ENCODE peak calls at places on chromosomes 1 and 21, in eight cellular contexts. One of them, this sample, is unnamed.

GRCh38 chr1:181100015-181100905 is 11.8 kb downstream of the IER5 start:
- DNase-seq in GM12892: no peak
- DNase-seq in smooth muscle cell of the brain vasculature: no peak
- DNase-seq in fibroblast of villous mesenchyme: no peak
- DNase-seq in head of caudate nucleus: no peak
- DNase-seq in OCI-M1: peak; percentile 35
- DNase-seq in AG08395: no peak
- DNase-seq in NCI-H510A treated with DMSO at 0.1 percent for 48 hours: no peak
- DNase-seq in this sample: no peak

GRCh38 chr1:85061711-85062424 is 13.6 kb upstream of the MCOLN3 start:
- DNase-seq in GM12892: peak; percentile 63
- DNase-seq in smooth muscle cell of the brain vasculature: peak; percentile 97
- DNase-seq in fibroblast of villous mesenchyme: peak; percentile 98
- DNase-seq in head of caudate nucleus: peak; percentile 80
- DNase-seq in OCI-M1: peak; percentile 89
- DNase-seq in AG08395: peak; percentile 100
- DNase-seq in NCI-H510A treated with DMSO at 0.1 percent for 48 hours: peak; percentile 100
- DNase-seq in this sample: peak; percentile 96

GRCh38 chr1:112465122-112465521 is 43.6 kb upstream of the WNT2B start:
- DNase-seq in GM12892: no peak
- DNase-seq in smooth muscle cell of the brain vasculature: peak; percentile 7
- DNase-seq in fibroblast of villous mesenchyme: no peak
- DNase-seq in head of caudate nucleus: peak; percentile 33
- DNase-seq in OCI-M1: no peak
- DNase-seq in AG08395: peak; percentile 29
- DNase-seq in NCI-H510A treated with DMSO at 0.1 percent for 48 hours: no peak
- DNase-seq in this sample: peak; percentile 24

GRCh38 chr1:234851450-234852438 is 241.8 kb upstream of the IRF2BP2 start:
- DNase-seq in GM12892: no peak
- DNase-seq in smooth muscle cell of the brain vasculature: no peak
- DNase-seq in fibroblast of villous mesenchyme: no peak
- DNase-seq in head of caudate nucleus: no peak
- DNase-seq in OCI-M1: peak; percentile 92
- DNase-seq in AG08395: peak; percentile 15
- DNase-seq in NCI-H510A treated with DMSO at 0.1 percent for 48 hours: no peak
- DNase-seq in this sample: peak; percentile 45

GRCh38 chr1:42041031-42041430 is 112.2 kb upstream of the GUCA2B start:
- DNase-seq in GM12892: no peak
- DNase-seq in smooth muscle cell of the brain vasculature: no peak
- DNase-seq in fibroblast of villous mesenchyme: no peak
- DNase-seq in head of caudate nucleus: no peak
- DNase-seq in OCI-M1: no peak
- DNase-seq in AG08395: no peak
- DNase-seq in NCI-H510A treated with DMSO at 0.1 percent for 48 hours: no peak
- DNase-seq in this sample: no peak

GRCh38 chr21:36055551-36055950 is 4.8 kb downstream of the SETD4 start:
- DNase-seq in GM12892: no peak
- DNase-seq in smooth muscle cell of the brain vasculature: no peak
- DNase-seq in fibroblast of villous mesenchyme: no peak
- DNase-seq in head of caudate nucleus: no peak
- DNase-seq in OCI-M1: no peak
- DNase-seq in AG08395: no peak
- DNase-seq in NCI-H510A treated with DMSO at 0.1 percent for 48 hours: no peak
- DNase-seq in this sample: peak; percentile 15

GRCh38 chr1:9438431-9439073 is 100.7 kb upstream of the SLC25A33 start:
- DNase-seq in GM12892: no peak
- DNase-seq in smooth muscle cell of the brain vasculature: no peak
- DNase-seq in fibroblast of villous mesenchyme: peak; percentile 95
- DNase-seq in head of caudate nucleus: peak; percentile 86
- DNase-seq in OCI-M1: no peak
- DNase-seq in AG08395: peak; percentile 28
- DNase-seq in NCI-H510A treated with DMSO at 0.1 percent for 48 hours: peak; percentile 96
- DNase-seq in this sample: no peak

GRCh38 chr1:183931646-183932271 is 105.8 kb downstream of the COLGALT2 start:
- DNase-seq in GM12892: no peak
- DNase-seq in smooth muscle cell of the brain vasculature: no peak
- DNase-seq in fibroblast of villous mesenchyme: no peak
- DNase-seq in head of caudate nucleus: no peak
- DNase-seq in OCI-M1: no peak
- DNase-seq in AG08395: no peak
- DNase-seq in NCI-H510A treated with DMSO at 0.1 percent for 48 hours: no peak
- DNase-seq in this sample: no peak

GRCh38 chr1:40684669-40685068 is 6.8 kb upstream of the NFYC start:
- DNase-seq in GM12892: no peak
- DNase-seq in smooth muscle cell of the brain vasculature: no peak
- DNase-seq in fibroblast of villous mesenchyme: no peak
- DNase-seq in head of caudate nucleus: no peak
- DNase-seq in OCI-M1: no peak
- DNase-seq in AG08395: no peak
- DNase-seq in NCI-H510A treated with DMSO at 0.1 percent for 48 hours: no peak
- DNase-seq in this sample: no peak

GRCh38 chr1:20448626-20449215 is 37.3 kb downstream of the CAMK2N1 start:
- DNase-seq in GM12892: no peak
- DNase-seq in smooth muscle cell of the brain vasculature: no peak
- DNase-seq in fibroblast of villous mesenchyme: no peak
- DNase-seq in head of caudate nucleus: peak; percentile 84
- DNase-seq in OCI-M1: no peak
- DNase-seq in AG08395: no peak
- DNase-seq in NCI-H510A treated with DMSO at 0.1 percent for 48 hours: no peak
- DNase-seq in this sample: no peak

GRCh38 chr1:57489342-57490036 is 65.6 kb upstream of the DAB1 start:
- DNase-seq in GM12892: no peak
- DNase-seq in smooth muscle cell of the brain vasculature: no peak
- DNase-seq in fibroblast of villous mesenchyme: peak; percentile 72
- DNase-seq in head of caudate nucleus: no peak
- DNase-seq in OCI-M1: no peak
- DNase-seq in AG08395: peak; percentile 57
- DNase-seq in NCI-H510A treated with DMSO at 0.1 percent for 48 hours: no peak
- DNase-seq in this sample: no peak

GRCh38 chr1:209886219-209886536 is 51.8 kb upstream of the SYT14 start:
- DNase-seq in GM12892: no peak
- DNase-seq in smooth muscle cell of the brain vasculature: no peak
- DNase-seq in fibroblast of villous mesenchyme: no peak
- DNase-seq in head of caudate nucleus: no peak
- DNase-seq in OCI-M1: no peak
- DNase-seq in AG08395: no peak
- DNase-seq in NCI-H510A treated with DMSO at 0.1 percent for 48 hours: no peak
- DNase-seq in this sample: no peak

GRCh38 chr21:14120091-14120734 is 90.5 kb downstream of the LIPI start:
- DNase-seq in GM12892: no peak
- DNase-seq in smooth muscle cell of the brain vasculature: no peak
- DNase-seq in fibroblast of villous mesenchyme: peak; percentile 2
- DNase-seq in head of caudate nucleus: peak; percentile 45
- DNase-seq in OCI-M1: peak; percentile 29
- DNase-seq in AG08395: peak; percentile 6
- DNase-seq in NCI-H510A treated with DMSO at 0.1 percent for 48 hours: peak; percentile 30
- DNase-seq in this sample: no peak

GRCh38 chr1:153928776-153929432 is 6.1 kb upstream of the GATAD2B start:
- DNase-seq in GM12892: no peak
- DNase-seq in smooth muscle cell of the brain vasculature: no peak
- DNase-seq in fibroblast of villous mesenchyme: peak; percentile 39
- DNase-seq in head of caudate nucleus: peak; percentile 84
- DNase-seq in OCI-M1: no peak
- DNase-seq in AG08395: no peak
- DNase-seq in NCI-H510A treated with DMSO at 0.1 percent for 48 hours: no peak
- DNase-seq in this sample: no peak

GRCh38 chr1:94011709-94012590 is 102.7 kb upstream of the GCLM start:
- DNase-seq in GM12892: no peak
- DNase-seq in smooth muscle cell of the brain vasculature: no peak
- DNase-seq in fibroblast of villous mesenchyme: no peak
- DNase-seq in head of caudate nucleus: no peak
- DNase-seq in OCI-M1: no peak
- DNase-seq in AG08395: no peak
- DNase-seq in NCI-H510A treated with DMSO at 0.1 percent for 48 hours: no peak
- DNase-seq in this sample: no peak

GRCh38 chr1:224273651-224274050 is 56.3 kb downstream of the NVL start:
- DNase-seq in GM12892: no peak
- DNase-seq in smooth muscle cell of the brain vasculature: no peak
- DNase-seq in fibroblast of villous mesenchyme: peak; percentile 76
- DNase-seq in head of caudate nucleus: no peak
- DNase-seq in OCI-M1: no peak
- DNase-seq in AG08395: peak; percentile 7
- DNase-seq in NCI-H510A treated with DMSO at 0.1 percent for 48 hours: no peak
- DNase-seq in this sample: no peak

GRCh38 chr1:18962121-18962721 is 5.7 kb upstream of the IFFO2 start:
- DNase-seq in GM12892: no peak
- DNase-seq in smooth muscle cell of the brain vasculature: no peak
- DNase-seq in fibroblast of villous mesenchyme: no peak
- DNase-seq in head of caudate nucleus: no peak
- DNase-seq in OCI-M1: no peak
- DNase-seq in AG08395: peak; percentile 79
- DNase-seq in NCI-H510A treated with DMSO at 0.1 percent for 48 hours: no peak
- DNase-seq in this sample: no peak

GRCh38 chr1:43464840-43465693 is 11.3 kb upstream of the HYI start:
- DNase-seq in GM12892: no peak
- DNase-seq in smooth muscle cell of the brain vasculature: no peak
- DNase-seq in fibroblast of villous mesenchyme: no peak
- DNase-seq in head of caudate nucleus: no peak
- DNase-seq in OCI-M1: no peak
- DNase-seq in AG08395: peak; percentile 1
- DNase-seq in NCI-H510A treated with DMSO at 0.1 percent for 48 hours: no peak
- DNase-seq in this sample: no peak

GRCh38 chr1:158527190-158527815 is 26.9 kb downstream of the OR6Y1 start:
- DNase-seq in GM12892: no peak
- DNase-seq in smooth muscle cell of the brain vasculature: no peak
- DNase-seq in fibroblast of villous mesenchyme: peak; percentile 63
- DNase-seq in head of caudate nucleus: no peak
- DNase-seq in OCI-M1: peak; percentile 65
- DNase-seq in AG08395: no peak
- DNase-seq in NCI-H510A treated with DMSO at 0.1 percent for 48 hours: peak; percentile 39
- DNase-seq in this sample: no peak

GRCh38 chr21:41359289-41359688 is 2.5 kb upstream of the MX2 start:
- DNase-seq in GM12892: no peak
- DNase-seq in smooth muscle cell of the brain vasculature: no peak
- DNase-seq in fibroblast of villous mesenchyme: no peak
- DNase-seq in head of caudate nucleus: no peak
- DNase-seq in OCI-M1: no peak
- DNase-seq in AG08395: no peak
- DNase-seq in NCI-H510A treated with DMSO at 0.1 percent for 48 hours: no peak
- DNase-seq in this sample: no peak

GRCh38 chr21:38955495-38955894 is 149.8 kb downstream of the ETS2 start:
- DNase-seq in GM12892: no peak
- DNase-seq in smooth muscle cell of the brain vasculature: no peak
- DNase-seq in fibroblast of villous mesenchyme: peak; percentile 51
- DNase-seq in head of caudate nucleus: no peak
- DNase-seq in OCI-M1: no peak
- DNase-seq in AG08395: peak; percentile 57
- DNase-seq in NCI-H510A treated with DMSO at 0.1 percent for 48 hours: no peak
- DNase-seq in this sample: no peak

GRCh38 chr1:218376722-218377121 is 31.6 kb downstream of the TGFB2 start:
- DNase-seq in GM12892: no peak
- DNase-seq in smooth muscle cell of the brain vasculature: no peak
- DNase-seq in fibroblast of villous mesenchyme: no peak
- DNase-seq in head of caudate nucleus: no peak
- DNase-seq in OCI-M1: no peak
- DNase-seq in AG08395: no peak
- DNase-seq in NCI-H510A treated with DMSO at 0.1 percent for 48 hours: no peak
- DNase-seq in this sample: no peak

GRCh38 chr1:96554364-96554763 is 167.2 kb upstream of the PTBP2 start:
- DNase-seq in GM12892: no peak
- DNase-seq in smooth muscle cell of the brain vasculature: no peak
- DNase-seq in fibroblast of villous mesenchyme: no peak
- DNase-seq in head of caudate nucleus: no peak
- DNase-seq in OCI-M1: no peak
- DNase-seq in AG08395: no peak
- DNase-seq in NCI-H510A treated with DMSO at 0.1 percent for 48 hours: no peak
- DNase-seq in this sample: no peak

GRCh38 chr21:40047211-40047610 is 180.0 kb downstream of the PCP4 start:
- DNase-seq in GM12892: no peak
- DNase-seq in smooth muscle cell of the brain vasculature: no peak
- DNase-seq in fibroblast of villous mesenchyme: no peak
- DNase-seq in head of caudate nucleus: no peak
- DNase-seq in OCI-M1: no peak
- DNase-seq in AG08395: no peak
- DNase-seq in NCI-H510A treated with DMSO at 0.1 percent for 48 hours: peak; percentile 33
- DNase-seq in this sample: no peak

GRCh38 chr21:36450511-36450910 is 29.4 kb downstream of the CLDN14 start:
- DNase-seq in GM12892: no peak
- DNase-seq in smooth muscle cell of the brain vasculature: no peak
- DNase-seq in fibroblast of villous mesenchyme: no peak
- DNase-seq in head of caudate nucleus: no peak
- DNase-seq in OCI-M1: no peak
- DNase-seq in AG08395: no peak
- DNase-seq in NCI-H510A treated with DMSO at 0.1 percent for 48 hours: no peak
- DNase-seq in this sample: no peak

GRCh38 chr1:29218223-29218622 is 12.5 kb downstream of the MECR start:
- DNase-seq in GM12892: no peak
- DNase-seq in smooth muscle cell of the brain vasculature: no peak
- DNase-seq in fibroblast of villous mesenchyme: peak; percentile 72
- DNase-seq in head of caudate nucleus: no peak
- DNase-seq in OCI-M1: no peak
- DNase-seq in AG08395: no peak
- DNase-seq in NCI-H510A treated with DMSO at 0.1 percent for 48 hours: no peak
- DNase-seq in this sample: no peak

GRCh38 chr1:94926365-94926914 is 470 bp downstream of the CNN3 start:
- DNase-seq in GM12892: peak; percentile 36
- DNase-seq in smooth muscle cell of the brain vasculature: no peak
- DNase-seq in fibroblast of villous mesenchyme: peak; percentile 57
- DNase-seq in head of caudate nucleus: peak; percentile 57
- DNase-seq in OCI-M1: no peak
- DNase-seq in AG08395: peak; percentile 56
- DNase-seq in NCI-H510A treated with DMSO at 0.1 percent for 48 hours: no peak
- DNase-seq in this sample: peak; percentile 42

GRCh38 chr1:156906206-156906910 is 12.8 kb downstream of the PEAR1 start:
- DNase-seq in GM12892: no peak
- DNase-seq in smooth muscle cell of the brain vasculature: no peak
- DNase-seq in fibroblast of villous mesenchyme: no peak
- DNase-seq in head of caudate nucleus: no peak
- DNase-seq in OCI-M1: no peak
- DNase-seq in AG08395: no peak
- DNase-seq in NCI-H510A treated with DMSO at 0.1 percent for 48 hours: no peak
- DNase-seq in this sample: no peak

GRCh38 chr1:151968058-151968457 is 25.6 kb downstream of the S100A10 start:
- DNase-seq in GM12892: no peak
- DNase-seq in smooth muscle cell of the brain vasculature: no peak
- DNase-seq in fibroblast of villous mesenchyme: peak; percentile 63
- DNase-seq in head of caudate nucleus: no peak
- DNase-seq in OCI-M1: peak; percentile 82
- DNase-seq in AG08395: peak; percentile 44
- DNase-seq in NCI-H510A treated with DMSO at 0.1 percent for 48 hours: peak; percentile 31
- DNase-seq in this sample: peak; percentile 44

GRCh38 chr1:54280652-54281051 is 80.7 kb downstream of the MRPL37 start:
- DNase-seq in GM12892: no peak
- DNase-seq in smooth muscle cell of the brain vasculature: no peak
- DNase-seq in fibroblast of villous mesenchyme: no peak
- DNase-seq in head of caudate nucleus: no peak
- DNase-seq in OCI-M1: no peak
- DNase-seq in AG08395: no peak
- DNase-seq in NCI-H510A treated with DMSO at 0.1 percent for 48 hours: no peak
- DNase-seq in this sample: no peak

GRCh38 chr1:44423706-44424546 is 18.9 kb downstream of the RNF220 start:
- DNase-seq in GM12892: no peak
- DNase-seq in smooth muscle cell of the brain vasculature: no peak
- DNase-seq in fibroblast of villous mesenchyme: peak; percentile 16
- DNase-seq in head of caudate nucleus: no peak
- DNase-seq in OCI-M1: no peak
- DNase-seq in AG08395: peak; percentile 72
- DNase-seq in NCI-H510A treated with DMSO at 0.1 percent for 48 hours: no peak
- DNase-seq in this sample: peak; percentile 53

GRCh38 chr1:88998716-88999115 is 6.3 kb upstream of the KYAT3 start:
- DNase-seq in GM12892: no peak
- DNase-seq in smooth muscle cell of the brain vasculature: no peak
- DNase-seq in fibroblast of villous mesenchyme: peak; percentile 78
- DNase-seq in head of caudate nucleus: no peak
- DNase-seq in OCI-M1: peak; percentile 92
- DNase-seq in AG08395: peak; percentile 69
- DNase-seq in NCI-H510A treated with DMSO at 0.1 percent for 48 hours: peak; percentile 97
- DNase-seq in this sample: no peak